ENCODE peak calls at places on chromosomes 3 and 15, in eight cellular contexts. One of them, this sample, is unnamed. For H3K9me3 and H3K36me3, the result is how much of the 10 kb centered on the place peaks cover.

GRCh38 chr3:11157406-11157805 is 3.1 kb downstream of the HRH1 start:
- DNase-seq in A673: no peak
- DNase-seq in cardiac muscle cell: no peak
- DNase-seq in spleen: peak
- DNase-seq in gastrocnemius medialis: no peak
- DNase-seq in SK-N-SH: no peak
- DNase-seq in iPS DF 6.9: no peak
- DNase-seq in breast epithelium: no peak
- DNase-seq in this sample: no peak

GRCh38 chr3:59519094-59519493 is 469.3 kb upstream of the CFAP20DC start:
- DNase-seq in A673: no peak
- DNase-seq in cardiac muscle cell: no peak
- DNase-seq in spleen: no peak
- DNase-seq in gastrocnemius medialis: no peak
- DNase-seq in SK-N-SH: no peak
- DNase-seq in iPS DF 6.9: no peak
- DNase-seq in breast epithelium: no peak
- DNase-seq in this sample: no peak

GRCh38 chr3:52527732-52528595 is 5.7 kb downstream of the NT5DC2 start:
- DNase-seq in A673: no peak
- DNase-seq in cardiac muscle cell: no peak
- DNase-seq in spleen: peak
- DNase-seq in gastrocnemius medialis: no peak
- DNase-seq in SK-N-SH: no peak
- DNase-seq in iPS DF 6.9: no peak
- DNase-seq in breast epithelium: no peak
- DNase-seq in this sample: no peak

GRCh38 chr3:26840272-26840870 is 217.8 kb downstream of the LRRC3B start:
- DNase-seq in A673: no peak
- DNase-seq in cardiac muscle cell: peak
- DNase-seq in spleen: no peak
- DNase-seq in gastrocnemius medialis: no peak
- DNase-seq in SK-N-SH: no peak
- DNase-seq in iPS DF 6.9: no peak
- DNase-seq in breast epithelium: no peak
- DNase-seq in this sample: no peak

GRCh38 chr3:59444293-59444671 is 394.5 kb upstream of the CFAP20DC start:
- DNase-seq in A673: no peak
- DNase-seq in cardiac muscle cell: no peak
- DNase-seq in spleen: no peak
- DNase-seq in gastrocnemius medialis: no peak
- DNase-seq in SK-N-SH: no peak
- DNase-seq in iPS DF 6.9: no peak
- DNase-seq in breast epithelium: no peak
- DNase-seq in this sample: no peak

GRCh38 chr3:160697628-160698382 is 20.8 kb downstream of the ARL14 start:
- DNase-seq in A673: peak
- DNase-seq in cardiac muscle cell: no peak
- DNase-seq in spleen: no peak
- DNase-seq in gastrocnemius medialis: no peak
- DNase-seq in SK-N-SH: no peak
- DNase-seq in iPS DF 6.9: no peak
- DNase-seq in breast epithelium: no peak
- DNase-seq in this sample: no peak

GRCh38 chr3:43723121-43723734 is 32.5 kb downstream of the ABHD5 start:
- DNase-seq in A673: no peak
- DNase-seq in cardiac muscle cell: no peak
- DNase-seq in spleen: no peak
- DNase-seq in gastrocnemius medialis: no peak
- DNase-seq in SK-N-SH: no peak
- DNase-seq in iPS DF 6.9: no peak
- DNase-seq in breast epithelium: no peak
- DNase-seq in this sample: no peak

GRCh38 chr15:57610130-57610529 is 18.4 kb downstream of the MYZAP start:
- DNase-seq in A673: peak
- DNase-seq in cardiac muscle cell: no peak
- DNase-seq in spleen: no peak
- DNase-seq in gastrocnemius medialis: no peak
- DNase-seq in SK-N-SH: no peak
- DNase-seq in iPS DF 6.9: no peak
- DNase-seq in breast epithelium: peak
- DNase-seq in this sample: peak

GRCh38 chr15:90337256-90337655 is 14.8 kb upstream of the ZNF774 start:
- DNase-seq in A673: no peak
- DNase-seq in cardiac muscle cell: no peak
- DNase-seq in spleen: no peak
- DNase-seq in gastrocnemius medialis: no peak
- DNase-seq in SK-N-SH: no peak
- DNase-seq in iPS DF 6.9: no peak
- DNase-seq in breast epithelium: peak
- DNase-seq in this sample: no peak

GRCh38 chr15:67769468-67770097 is 55.7 kb upstream of the SKOR1 start:
- DNase-seq in A673: no peak
- DNase-seq in cardiac muscle cell: no peak
- DNase-seq in spleen: no peak
- DNase-seq in gastrocnemius medialis: no peak
- DNase-seq in SK-N-SH: no peak
- DNase-seq in iPS DF 6.9: no peak
- DNase-seq in breast epithelium: no peak
- DNase-seq in this sample: no peak

GRCh38 chr3:63824309-63824708 is 5.2 kb downstream of the C3orf49 start:
- DNase-seq in A673: no peak
- DNase-seq in cardiac muscle cell: no peak
- DNase-seq in spleen: no peak
- DNase-seq in gastrocnemius medialis: no peak
- DNase-seq in SK-N-SH: no peak
- DNase-seq in iPS DF 6.9: no peak
- DNase-seq in breast epithelium: no peak
- DNase-seq in this sample: no peak

GRCh38 chr15:67064607-67065530 is 533 bp upstream of the SMAD3 start:
- DNase-seq in A673: no peak
- DNase-seq in cardiac muscle cell: peak
- DNase-seq in spleen: peak
- DNase-seq in gastrocnemius medialis: no peak
- DNase-seq in SK-N-SH: no peak
- DNase-seq in iPS DF 6.9: no peak
- DNase-seq in breast epithelium: no peak
- DNase-seq in this sample: no peak

GRCh38 chr15:25088261-25088790 is 133.5 kb downstream of the SNRPN start:
- DNase-seq in A673: no peak
- DNase-seq in cardiac muscle cell: no peak
- DNase-seq in spleen: peak
- DNase-seq in gastrocnemius medialis: no peak
- DNase-seq in SK-N-SH: no peak
- DNase-seq in iPS DF 6.9: no peak
- DNase-seq in breast epithelium: no peak
- DNase-seq in this sample: peak

GRCh38 chr15:25089577-25089976 is 134.8 kb downstream of the SNRPN start:
- DNase-seq in A673: no peak
- DNase-seq in cardiac muscle cell: no peak
- DNase-seq in spleen: peak
- DNase-seq in gastrocnemius medialis: no peak
- DNase-seq in SK-N-SH: no peak
- DNase-seq in iPS DF 6.9: no peak
- DNase-seq in breast epithelium: no peak
- DNase-seq in this sample: peak

GRCh38 chr15:25092661-25093060 is 137.9 kb downstream of the SNRPN start:
- DNase-seq in A673: no peak
- DNase-seq in cardiac muscle cell: no peak
- DNase-seq in spleen: no peak
- DNase-seq in gastrocnemius medialis: no peak
- DNase-seq in SK-N-SH: no peak
- DNase-seq in iPS DF 6.9: no peak
- DNase-seq in breast epithelium: no peak
- DNase-seq in this sample: no peak

GRCh38 chr15:25091421-25092158 is 136.8 kb downstream of the SNRPN start:
- DNase-seq in A673: no peak
- DNase-seq in cardiac muscle cell: no peak
- DNase-seq in spleen: peak
- DNase-seq in gastrocnemius medialis: no peak
- DNase-seq in SK-N-SH: no peak
- DNase-seq in iPS DF 6.9: no peak
- DNase-seq in breast epithelium: no peak
- DNase-seq in this sample: peak

DNA sequence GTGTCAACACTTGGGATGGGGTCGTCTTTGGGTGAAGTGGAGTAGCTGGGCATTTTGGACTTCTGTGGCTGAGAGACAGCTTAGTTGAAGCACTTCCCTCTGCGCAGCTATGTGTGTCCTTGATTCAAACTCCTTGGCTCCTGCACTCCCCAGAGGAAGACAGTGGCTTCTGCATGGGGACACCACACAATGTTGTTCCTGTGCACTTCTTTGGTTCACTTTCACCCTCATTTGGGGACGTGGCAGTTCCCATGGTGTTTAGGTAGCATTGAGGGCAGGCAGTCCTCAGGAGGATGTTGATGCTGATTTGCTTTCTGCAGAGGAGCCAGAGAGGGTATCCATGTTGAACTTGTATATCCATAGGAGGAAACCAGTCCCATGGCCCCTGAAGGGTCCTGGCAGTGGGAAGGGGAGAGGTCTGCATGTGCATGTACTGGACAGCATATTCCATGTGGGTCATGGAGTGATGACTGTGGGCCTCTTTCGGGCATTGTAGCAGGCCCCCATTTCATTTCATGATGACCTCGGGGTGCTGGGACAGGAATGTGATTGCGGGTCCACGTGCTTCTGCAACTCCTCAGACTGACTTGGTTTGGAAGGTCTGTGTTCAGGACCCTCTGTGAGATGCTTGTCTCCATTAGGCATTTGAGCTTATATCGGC is 135.4 kb downstream of the SNRPN start:
- DNase-seq in A673: no peak
- DNase-seq in cardiac muscle cell: no peak
- DNase-seq in spleen: peak
- DNase-seq in gastrocnemius medialis: no peak
- DNase-seq in SK-N-SH: no peak
- DNase-seq in iPS DF 6.9: no peak
- DNase-seq in breast epithelium: no peak
- DNase-seq in this sample: peak
- H3K9me3 ChIP-seq in A673: under half
- H3K9me3 ChIP-seq in cardiac muscle cell: under half
- H3K9me3 ChIP-seq in spleen: half or more
- H3K9me3 ChIP-seq in gastrocnemius medialis: under half
- H3K9me3 ChIP-seq in SK-N-SH: under half
- H3K9me3 ChIP-seq in iPS DF 6.9: under half
- H3K9me3 ChIP-seq in breast epithelium: half or more
- H3K9me3 ChIP-seq in this sample: half or more

GRCh38 chr3:171490901-171491300 is 30.7 kb upstream of the TNIK start:
- DNase-seq in A673: no peak
- DNase-seq in cardiac muscle cell: no peak
- DNase-seq in spleen: no peak
- DNase-seq in gastrocnemius medialis: no peak
- DNase-seq in SK-N-SH: no peak
- DNase-seq in iPS DF 6.9: no peak
- DNase-seq in breast epithelium: no peak
- DNase-seq in this sample: no peak
- H3K36me3 ChIP-seq in A673: under half
- H3K36me3 ChIP-seq in cardiac muscle cell: under half
- H3K36me3 ChIP-seq in spleen: under half
- H3K36me3 ChIP-seq in gastrocnemius medialis: under half
- H3K36me3 ChIP-seq in SK-N-SH: under half
- H3K36me3 ChIP-seq in iPS DF 6.9: under half
- H3K36me3 ChIP-seq in breast epithelium: under half
- H3K36me3 ChIP-seq in this sample: under half

GRCh38 chr3:171264758-171265157 is 195.4 kb downstream of the TNIK start:
- DNase-seq in A673: no peak
- DNase-seq in cardiac muscle cell: no peak
- DNase-seq in spleen: no peak
- DNase-seq in gastrocnemius medialis: no peak
- DNase-seq in SK-N-SH: no peak
- DNase-seq in iPS DF 6.9: no peak
- DNase-seq in breast epithelium: no peak
- DNase-seq in this sample: no peak

GRCh38 chr3:171268677-171269076 is 191.5 kb downstream of the TNIK start:
- DNase-seq in A673: no peak
- DNase-seq in cardiac muscle cell: no peak
- DNase-seq in spleen: no peak
- DNase-seq in gastrocnemius medialis: no peak
- DNase-seq in SK-N-SH: no peak
- DNase-seq in iPS DF 6.9: no peak
- DNase-seq in breast epithelium: no peak
- DNase-seq in this sample: no peak

GRCh38 chr3:171269557-171269956 is 190.6 kb downstream of the TNIK start:
- DNase-seq in A673: no peak
- DNase-seq in cardiac muscle cell: no peak
- DNase-seq in spleen: no peak
- DNase-seq in gastrocnemius medialis: no peak
- DNase-seq in SK-N-SH: no peak
- DNase-seq in iPS DF 6.9: no peak
- DNase-seq in breast epithelium: no peak
- DNase-seq in this sample: no peak

GRCh38 chr3:171267089-171267488 is 193.1 kb downstream of the TNIK start:
- DNase-seq in A673: no peak
- DNase-seq in cardiac muscle cell: no peak
- DNase-seq in spleen: no peak
- DNase-seq in gastrocnemius medialis: no peak
- DNase-seq in SK-N-SH: no peak
- DNase-seq in iPS DF 6.9: no peak
- DNase-seq in breast epithelium: no peak
- DNase-seq in this sample: no peak

DNA sequence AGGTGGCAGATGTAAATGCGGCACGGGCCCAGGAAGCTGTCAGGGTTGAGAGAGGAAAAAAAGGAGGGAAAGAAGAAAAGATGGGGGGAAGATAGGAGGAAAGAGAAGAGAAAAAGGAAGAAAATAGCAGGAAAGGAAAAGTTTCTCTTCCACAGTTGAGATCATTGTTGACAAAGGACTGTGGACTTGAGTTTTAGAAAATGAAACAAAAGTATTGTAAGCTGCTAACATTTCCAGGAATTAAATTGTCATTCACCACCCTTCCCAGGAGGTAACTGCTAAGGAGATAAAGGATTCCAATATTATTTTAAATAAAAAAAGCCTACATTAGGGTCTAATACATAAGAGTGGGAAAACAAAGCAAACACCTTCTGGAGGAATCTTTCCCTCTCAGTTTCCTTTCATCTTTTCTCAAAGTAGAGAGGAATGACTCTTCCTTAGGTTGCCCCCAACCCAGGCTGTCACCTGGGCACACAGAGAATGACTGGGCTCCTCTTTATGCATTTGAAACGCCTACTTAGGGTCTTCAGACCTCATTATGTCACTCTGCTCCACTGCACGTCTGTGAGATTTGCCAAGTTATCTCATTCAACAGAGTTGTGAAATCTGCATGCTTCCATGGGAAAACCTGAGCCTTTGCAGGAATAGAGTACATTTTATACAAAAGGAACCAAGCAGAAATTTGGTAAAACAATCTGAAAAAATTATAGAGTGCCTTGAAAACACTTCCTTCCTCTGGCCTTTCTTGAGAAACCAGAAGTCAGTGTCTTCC is 194.0 kb downstream of the TNIK start:
- DNase-seq in A673: no peak
- DNase-seq in cardiac muscle cell: no peak
- DNase-seq in spleen: no peak
- DNase-seq in gastrocnemius medialis: no peak
- DNase-seq in SK-N-SH: no peak
- DNase-seq in iPS DF 6.9: no peak
- DNase-seq in breast epithelium: no peak
- DNase-seq in this sample: no peak
- H3K9me3 ChIP-seq in A673: under half
- H3K9me3 ChIP-seq in cardiac muscle cell: under half
- H3K9me3 ChIP-seq in spleen: under half
- H3K9me3 ChIP-seq in gastrocnemius medialis: under half
- H3K9me3 ChIP-seq in SK-N-SH: under half
- H3K9me3 ChIP-seq in iPS DF 6.9: under half
- H3K9me3 ChIP-seq in breast epithelium: under half
- H3K9me3 ChIP-seq in this sample: under half

GRCh38 chr3:186070996-186071395 is 37.9 kb downstream of the ETV5 start:
- DNase-seq in A673: no peak
- DNase-seq in cardiac muscle cell: no peak
- DNase-seq in spleen: no peak
- DNase-seq in gastrocnemius medialis: no peak
- DNase-seq in SK-N-SH: no peak
- DNase-seq in iPS DF 6.9: no peak
- DNase-seq in breast epithelium: no peak
- DNase-seq in this sample: no peak
- H3K36me3 ChIP-seq in A673: under half
- H3K36me3 ChIP-seq in cardiac muscle cell: under half
- H3K36me3 ChIP-seq in spleen: under half
- H3K36me3 ChIP-seq in gastrocnemius medialis: under half
- H3K36me3 ChIP-seq in SK-N-SH: under half
- H3K36me3 ChIP-seq in iPS DF 6.9: under half
- H3K36me3 ChIP-seq in breast epithelium: under half
- H3K36me3 ChIP-seq in this sample: under half